ENCODE peak calls at places on chromosomes 13 and 19, in four cellular contexts. T is IMR-90, E is mesendoderm, P is H9. M is an unnamed sample.
A peak's percentile ranks its signal among the peaks of the same experiment; 100 is the strongest.

GRCh38 chr13:40590112-40590862 is 76.2 kb downstream of the FOXO1 start:
- DNase-seq in E (no peak), P (no peak), T (no peak), M (no peak)

GRCh38 chr13:36549771-36550170 is 117.5 kb downstream of the CCNA1 start:
- DNase-seq in P (no peak), E (no peak), T (no peak), M (no peak)

GRCh38 chr13:95607363-95607762 is 37.1 kb downstream of the DZIP1 start:
- DNase-seq in T (peak; percentile 64), P (no peak), E (no peak), M (no peak)

GRCh38 chr19:39408392-39409206 is 2.0 kb downstream of the ZFP36 start:
- DNase-seq in T (peak; percentile 52), E (no peak), P (no peak), M (no peak)

GRCh38 chr19:43596842-43597461 is 557 bp downstream of the ZNF576 start:
- DNase-seq in P (no peak), T (peak; percentile 13), E (no peak), M (no peak)

GRCh38 chr19:2841858-2842574 is 741 bp downstream of the ZNF555 start:
- DNase-seq in P (no peak), E (no peak), T (no peak), M (peak; percentile 56)

GRCh38 chr13:28441533-28441928 is 53.4 kb downstream of the FLT1 start:
- DNase-seq in T (no peak), P (no peak), E (no peak), M (no peak)

GRCh38 chr13:110565296-110565695 is 3.8 kb upstream of the RAB20 start:
- DNase-seq in P (no peak), T (no peak), E (peak; percentile 62), M (no peak)

GRCh38 chr19:18254546-18255500 is 19.4 kb downstream of the IQCN start:
- DNase-seq in P (peak; percentile 76), T (no peak), E (no peak), M (peak; percentile 77)

GRCh38 chr13:41546372-41547252 is 89.3 kb downstream of the RGCC start:
- DNase-seq in P (no peak), T (peak; percentile 89), E (no peak), M (no peak)

GRCh38 chr13:44972956-44973581 is 16.2 kb downstream of the NUFIP1 start:
- DNase-seq in T (peak; percentile 38), E (peak; percentile 25), P (no peak), M (no peak)

GRCh38 chr19:51359294-51359693 is 6.9 kb downstream of the ETFB start:
- DNase-seq in E (no peak), P (no peak), T (peak; percentile 95), M (no peak)

GRCh38 chr19:6092329-6093286 is 17.7 kb downstream of the RFX2 start:
- DNase-seq in T (peak; percentile 88), E (peak; percentile 88), P (peak; percentile 76), M (no peak)

GRCh38 chr13:30450066-30450465 is 15.7 kb downstream of the HMGB1 start:
- DNase-seq in T (no peak), E (no peak), P (no peak), M (no peak)

GRCh38 chr19:4814625-4815425 is 16.7 kb downstream of the TICAM1 start:
- DNase-seq in E (no peak), P (no peak), T (peak; percentile 64), M (no peak)

GRCh38 chr19:50459638-50460037 is 16.7 kb upstream of the EMC10 start:
- DNase-seq in T (no peak), P (no peak), E (no peak), M (no peak)

GRCh38 chr19:49570997-49571676 is 9.2 kb downstream of the NOSIP start:
- DNase-seq in P (peak; percentile 67), E (peak; percentile 92), T (no peak), M (no peak)

GRCh38 chr19:39498262-39499081 is at the start of gene DLL3:
- DNase-seq in T (peak; percentile 7), E (peak; percentile 41), P (peak; percentile 51), M (peak; percentile 57)

GRCh38 chr13:75481176-75482069 is 546 bp downstream of the TBC1D4 start:
- DNase-seq in E (peak; percentile 59), P (peak; percentile 52), T (no peak), M (no peak)

GRCh38 chr13:48950507-48950886 is 25.2 kb upstream of the FNDC3A start:
- DNase-seq in P (no peak), E (peak; percentile 46), T (peak; percentile 27), M (no peak)

GRCh38 chr13:22926176-22927007 is 254.4 kb upstream of the SGCG start:
- DNase-seq in P (peak; percentile 85), E (peak; percentile 86), T (no peak), M (peak; percentile 80)
- H2AK5ac ChIP-seq in P (no peak overlapping the region), E (no peak overlapping the region), T (no peak overlapping the region), M (no peak overlapping the region)

GRCh38 chr19:8338835-8339234 is 4.2 kb downstream of the KANK3 start:
- DNase-seq in P (peak; percentile 43), E (no peak), T (no peak), M (no peak)
- H4K5ac ChIP-seq in P (no peak overlapping the region), E (no peak overlapping the region), T (no peak overlapping the region), M (no peak overlapping the region)

GRCh38 chr13:34657716-34658115 is 284.4 kb upstream of the NBEA start:
- DNase-seq in P (no peak), T (peak; percentile 24), E (no peak), M (no peak)

GRCh38 chr13:34654682-34655081 is 287.4 kb upstream of the NBEA start:
- DNase-seq in P (no peak), E (no peak), T (no peak), M (no peak)

GRCh38 chr13:34655554-34655953 is 286.5 kb upstream of the NBEA start:
- DNase-seq in E (no peak), P (no peak), T (no peak), M (no peak)

GRCh38 chr13:34654203-34654602 is 287.9 kb upstream of the NBEA start:
- DNase-seq in P (no peak), T (no peak), E (peak; percentile 58), M (no peak)
- H2AK5ac ChIP-seq in P (no peak overlapping the region), T (no peak overlapping the region), E (no peak overlapping the region), M (no peak overlapping the region)

GRCh38 chr19:57317503-57317902 is 2.8 kb upstream of the ZNF543 start:
- DNase-seq in P (peak; percentile 43), E (no peak), T (no peak), M (no peak)
- H4K5ac ChIP-seq in P (no peak overlapping the region), E (no peak overlapping the region), T (no peak overlapping the region), M (no peak overlapping the region)

GRCh38 chr19:15107056-15108010 is at the start of gene SYDE1:
- DNase-seq in E (peak; percentile 88), T (peak; percentile 55), P (peak; percentile 81), M (peak; percentile 83)
- H2AK5ac ChIP-seq in E (peak within 1 kb of the TSS; percentile 83), T (peak within 1 kb of the TSS; percentile 99), P (no peak within 1 kb of the TSS), M (peak within 1 kb of the TSS; percentile 86)

DNA sequence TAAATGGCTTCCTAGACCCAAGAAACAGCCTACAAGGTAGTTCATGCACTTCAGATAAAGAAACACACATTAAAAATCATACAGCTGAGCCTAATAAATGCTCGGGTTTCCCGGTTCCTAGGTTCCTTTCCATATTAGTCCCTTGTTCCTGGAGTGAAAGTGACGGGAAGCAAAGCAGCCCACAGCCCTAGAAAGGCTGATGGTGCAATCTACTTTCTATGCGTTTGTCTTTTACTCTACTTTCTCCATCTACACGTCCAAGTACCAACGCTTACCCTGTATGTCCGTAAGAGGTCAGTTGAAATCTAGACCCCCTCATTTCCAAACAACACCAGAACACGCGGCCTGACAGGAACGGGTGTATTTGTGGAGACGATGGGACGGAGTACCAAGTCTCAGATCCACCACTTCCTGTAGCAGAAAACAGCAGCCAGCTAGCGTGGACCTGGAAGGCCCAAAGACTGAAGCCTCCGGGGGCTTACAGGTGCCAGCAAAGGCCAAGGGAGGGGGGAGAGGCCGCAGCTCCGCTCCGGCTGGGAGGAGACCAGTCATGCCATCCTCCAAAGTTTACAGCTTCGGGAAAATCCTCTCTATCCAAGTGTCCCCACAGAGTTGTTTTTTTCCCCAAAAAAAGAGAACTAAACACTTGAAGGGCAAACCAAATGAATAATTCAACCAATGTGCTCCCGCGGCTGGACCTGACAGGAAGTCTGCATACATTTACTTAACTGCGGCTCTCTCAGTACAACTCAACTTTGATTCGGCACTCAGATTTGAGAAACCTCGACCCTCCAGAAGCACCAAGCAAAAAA is 34.1 kb downstream of the STK24 start:
- DNase-seq in T (no peak), P (no peak), E (no peak), M (no peak)
- H4K5ac ChIP-seq in T (no peak overlapping the region), P (no peak overlapping the region), E (no peak overlapping the region), M (no peak overlapping the region)

DNA sequence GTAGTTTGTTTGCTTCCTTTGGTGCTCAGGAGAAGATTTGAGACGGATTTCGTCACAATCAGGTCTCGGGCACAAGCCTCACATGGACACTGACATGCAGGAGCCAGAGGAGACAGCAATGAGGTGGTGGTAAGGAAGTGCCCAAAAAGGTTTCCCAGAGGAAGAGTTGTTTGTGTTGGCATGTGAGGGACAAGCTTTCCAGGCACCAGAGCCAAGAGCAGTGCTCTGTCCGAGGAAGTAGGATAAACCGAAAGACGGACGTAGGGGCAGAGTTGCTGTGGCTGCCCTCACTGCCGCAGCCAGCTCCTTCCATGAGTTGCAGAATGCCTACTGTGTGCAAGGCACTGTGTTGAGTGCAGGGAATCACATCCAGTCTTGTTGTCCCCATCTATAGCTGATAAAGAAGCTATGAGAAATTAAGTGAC is 27.7 kb downstream of the SAE1 start:
- DNase-seq in P (no peak), T (no peak), E (no peak), M (no peak)
- H2AK5ac ChIP-seq in P (no peak overlapping the region), T (peak overlapping the region; percentile 72), E (peak overlapping the region; percentile 57), M (peak overlapping the region; percentile 72)

GRCh38 chr19:38071647-38072046 is 152.4 kb downstream of the DPF1 start:
- DNase-seq in P (no peak), T (no peak), E (no peak), M (no peak)

GRCh38 chr19:38072776-38073411 is 151.1 kb downstream of the DPF1 start:
- DNase-seq in E (no peak), P (no peak), T (peak; percentile 49), M (no peak)

GRCh38 chr19:38070573-38070972 is 153.4 kb downstream of the DPF1 start:
- DNase-seq in E (no peak), P (no peak), T (peak; percentile 88), M (no peak)

GRCh38 chr19:38064661-38065425 is 157.8 kb downstream of the SIPA1L3 start:
- DNase-seq in T (no peak), P (no peak), E (no peak), M (no peak)

DNA sequence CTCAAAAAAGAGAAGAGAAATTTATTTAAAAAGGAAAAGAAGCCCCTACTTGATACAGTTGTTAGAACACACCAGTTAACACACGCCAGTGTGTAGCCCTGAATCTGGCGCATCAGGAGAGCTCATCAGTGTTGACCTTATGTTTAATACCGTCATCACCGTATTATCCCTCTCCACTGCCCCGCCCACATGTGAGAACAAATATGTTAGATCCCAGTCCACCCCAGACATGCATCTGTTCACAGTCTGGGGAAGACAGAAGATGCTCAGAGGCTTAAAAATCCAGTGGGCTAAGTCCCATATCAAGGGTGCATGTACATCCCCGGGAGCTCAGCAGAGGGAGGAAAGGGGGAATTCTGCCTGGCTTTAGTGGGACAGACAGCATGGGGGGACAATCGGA is 155.2 kb downstream of the DPF1 start:
- DNase-seq in P (no peak), T (no peak), E (no peak), M (no peak)
- H4K5ac ChIP-seq in P (no peak overlapping the region), T (no peak overlapping the region), E (no peak overlapping the region), M (no peak overlapping the region)

M was measured in H1.